ENCODE peak calls at places on chromosomes 4 and X, in ten cellular contexts. One of them, this sample, is unnamed.

GRCh38 chr4:46390353-46391058 is 578 bp upstream of the GABRA2 start:
- DNase-seq in Calu3: no peak
- DNase-seq in MV-4-11: no peak
- DNase-seq in upper lobe of right lung: no peak
- DNase-seq in activated gamma-delta T cell treated with Interleukin-2 at 50 U/mL for 16 hours: no peak
- DNase-seq in WERI-Rb-1: peak
- DNase-seq in brain microvascular endothelial cell: no peak
- DNase-seq in naive thymus-derived CD8-positive, alpha-beta T cell: no peak
- DNase-seq in stimulated activated CD4-positive, alpha-beta T cell treated with anti-CD3 and anti-CD28 coated beads, Interleukin-15, amount 100 ng/mL, for 1 hour: no peak
- DNase-seq in A549: no peak
- DNase-seq in this sample: no peak

GRCh38 chr4:123443401-123444297 is 47.1 kb downstream of the SPRY1 start:
- DNase-seq in Calu3: no peak
- DNase-seq in MV-4-11: peak
- DNase-seq in upper lobe of right lung: no peak
- DNase-seq in activated gamma-delta T cell treated with Interleukin-2 at 50 U/mL for 16 hours: no peak
- DNase-seq in WERI-Rb-1: no peak
- DNase-seq in brain microvascular endothelial cell: no peak
- DNase-seq in naive thymus-derived CD8-positive, alpha-beta T cell: no peak
- DNase-seq in stimulated activated CD4-positive, alpha-beta T cell treated with anti-CD3 and anti-CD28 coated beads, Interleukin-15, amount 100 ng/mL, for 1 hour: no peak
- DNase-seq in A549: no peak
- DNase-seq in this sample: peak

GRCh38 chr4:181822005-181822375 is 421.2 kb upstream of the TENM3 start:
- DNase-seq in Calu3: peak
- DNase-seq in MV-4-11: no peak
- DNase-seq in upper lobe of right lung: no peak
- DNase-seq in activated gamma-delta T cell treated with Interleukin-2 at 50 U/mL for 16 hours: no peak
- DNase-seq in WERI-Rb-1: no peak
- DNase-seq in brain microvascular endothelial cell: peak
- DNase-seq in naive thymus-derived CD8-positive, alpha-beta T cell: no peak
- DNase-seq in stimulated activated CD4-positive, alpha-beta T cell treated with anti-CD3 and anti-CD28 coated beads, Interleukin-15, amount 100 ng/mL, for 1 hour: no peak
- DNase-seq in A549: no peak
- DNase-seq in this sample: no peak

GRCh38 chr4:77697860-77698599 is 92.4 kb downstream of the CXCL13 start:
- DNase-seq in Calu3: peak
- DNase-seq in MV-4-11: peak
- DNase-seq in upper lobe of right lung: no peak
- DNase-seq in activated gamma-delta T cell treated with Interleukin-2 at 50 U/mL for 16 hours: no peak
- DNase-seq in WERI-Rb-1: peak
- DNase-seq in brain microvascular endothelial cell: peak
- DNase-seq in naive thymus-derived CD8-positive, alpha-beta T cell: no peak
- DNase-seq in stimulated activated CD4-positive, alpha-beta T cell treated with anti-CD3 and anti-CD28 coated beads, Interleukin-15, amount 100 ng/mL, for 1 hour: no peak
- DNase-seq in A549: peak
- DNase-seq in this sample: peak

GRCh38 chr4:98794565-98795205 is 134.2 kb downstream of the EIF4E start:
- DNase-seq in Calu3: no peak
- DNase-seq in MV-4-11: no peak
- DNase-seq in upper lobe of right lung: no peak
- DNase-seq in activated gamma-delta T cell treated with Interleukin-2 at 50 U/mL for 16 hours: no peak
- DNase-seq in WERI-Rb-1: no peak
- DNase-seq in brain microvascular endothelial cell: peak
- DNase-seq in naive thymus-derived CD8-positive, alpha-beta T cell: no peak
- DNase-seq in stimulated activated CD4-positive, alpha-beta T cell treated with anti-CD3 and anti-CD28 coated beads, Interleukin-15, amount 100 ng/mL, for 1 hour: peak
- DNase-seq in A549: no peak
- DNase-seq in this sample: no peak

GRCh38 chr4:129092636-129093172 is 635 bp downstream of the SCLT1 start:
- DNase-seq in Calu3: no peak
- DNase-seq in MV-4-11: no peak
- DNase-seq in upper lobe of right lung: no peak
- DNase-seq in activated gamma-delta T cell treated with Interleukin-2 at 50 U/mL for 16 hours: no peak
- DNase-seq in WERI-Rb-1: no peak
- DNase-seq in brain microvascular endothelial cell: peak
- DNase-seq in naive thymus-derived CD8-positive, alpha-beta T cell: no peak
- DNase-seq in stimulated activated CD4-positive, alpha-beta T cell treated with anti-CD3 and anti-CD28 coated beads, Interleukin-15, amount 100 ng/mL, for 1 hour: no peak
- DNase-seq in A549: no peak
- DNase-seq in this sample: peak

GRCh38 chr4:115234405-115235093 is 121.1 kb upstream of the NDST4 start:
- DNase-seq in Calu3: peak
- DNase-seq in MV-4-11: peak
- DNase-seq in upper lobe of right lung: no peak
- DNase-seq in activated gamma-delta T cell treated with Interleukin-2 at 50 U/mL for 16 hours: no peak
- DNase-seq in WERI-Rb-1: peak
- DNase-seq in brain microvascular endothelial cell: no peak
- DNase-seq in naive thymus-derived CD8-positive, alpha-beta T cell: no peak
- DNase-seq in stimulated activated CD4-positive, alpha-beta T cell treated with anti-CD3 and anti-CD28 coated beads, Interleukin-15, amount 100 ng/mL, for 1 hour: no peak
- DNase-seq in A549: peak
- DNase-seq in this sample: no peak

GRCh38 chr4:182881928-182882327 is 35.3 kb downstream of the DCTD start:
- DNase-seq in Calu3: no peak
- DNase-seq in MV-4-11: no peak
- DNase-seq in upper lobe of right lung: no peak
- DNase-seq in activated gamma-delta T cell treated with Interleukin-2 at 50 U/mL for 16 hours: no peak
- DNase-seq in WERI-Rb-1: no peak
- DNase-seq in brain microvascular endothelial cell: no peak
- DNase-seq in naive thymus-derived CD8-positive, alpha-beta T cell: no peak
- DNase-seq in stimulated activated CD4-positive, alpha-beta T cell treated with anti-CD3 and anti-CD28 coated beads, Interleukin-15, amount 100 ng/mL, for 1 hour: no peak
- DNase-seq in A549: no peak
- DNase-seq in this sample: no peak

GRCh38 chr4:140937866-140938265 is 181.7 kb upstream of the TBC1D9 start:
- DNase-seq in Calu3: no peak
- DNase-seq in MV-4-11: no peak
- DNase-seq in upper lobe of right lung: no peak
- DNase-seq in activated gamma-delta T cell treated with Interleukin-2 at 50 U/mL for 16 hours: no peak
- DNase-seq in WERI-Rb-1: no peak
- DNase-seq in brain microvascular endothelial cell: peak
- DNase-seq in naive thymus-derived CD8-positive, alpha-beta T cell: no peak
- DNase-seq in stimulated activated CD4-positive, alpha-beta T cell treated with anti-CD3 and anti-CD28 coated beads, Interleukin-15, amount 100 ng/mL, for 1 hour: no peak
- DNase-seq in A549: peak
- DNase-seq in this sample: no peak

GRCh38 chr4:123418486-123418931 is 21.9 kb downstream of the SPRY1 start:
- DNase-seq in Calu3: peak
- DNase-seq in MV-4-11: peak
- DNase-seq in upper lobe of right lung: no peak
- DNase-seq in activated gamma-delta T cell treated with Interleukin-2 at 50 U/mL for 16 hours: no peak
- DNase-seq in WERI-Rb-1: no peak
- DNase-seq in brain microvascular endothelial cell: peak
- DNase-seq in naive thymus-derived CD8-positive, alpha-beta T cell: no peak
- DNase-seq in stimulated activated CD4-positive, alpha-beta T cell treated with anti-CD3 and anti-CD28 coated beads, Interleukin-15, amount 100 ng/mL, for 1 hour: no peak
- DNase-seq in A549: no peak
- DNase-seq in this sample: peak

GRCh38 chrX:116379854-116380253 is 56.6 kb upstream of the SLC6A14 start:
- DNase-seq in Calu3: peak
- DNase-seq in MV-4-11: no peak
- DNase-seq in upper lobe of right lung: no peak
- DNase-seq in activated gamma-delta T cell treated with Interleukin-2 at 50 U/mL for 16 hours: no peak
- DNase-seq in WERI-Rb-1: no peak
- DNase-seq in brain microvascular endothelial cell: peak
- DNase-seq in naive thymus-derived CD8-positive, alpha-beta T cell: no peak
- DNase-seq in stimulated activated CD4-positive, alpha-beta T cell treated with anti-CD3 and anti-CD28 coated beads, Interleukin-15, amount 100 ng/mL, for 1 hour: no peak
- DNase-seq in A549: no peak
- DNase-seq in this sample: no peak

GRCh38 chr4:40606239-40606767 is 23.4 kb downstream of the RBM47 start:
- DNase-seq in Calu3: no peak
- DNase-seq in MV-4-11: no peak
- DNase-seq in upper lobe of right lung: no peak
- DNase-seq in activated gamma-delta T cell treated with Interleukin-2 at 50 U/mL for 16 hours: no peak
- DNase-seq in WERI-Rb-1: peak
- DNase-seq in brain microvascular endothelial cell: no peak
- DNase-seq in naive thymus-derived CD8-positive, alpha-beta T cell: no peak
- DNase-seq in stimulated activated CD4-positive, alpha-beta T cell treated with anti-CD3 and anti-CD28 coated beads, Interleukin-15, amount 100 ng/mL, for 1 hour: no peak
- DNase-seq in A549: no peak
- DNase-seq in this sample: no peak

GRCh38 chr4:76212851-76213414 is 691 bp downstream of the SCARB2 start:
- DNase-seq in Calu3: no peak
- DNase-seq in MV-4-11: no peak
- DNase-seq in upper lobe of right lung: no peak
- DNase-seq in activated gamma-delta T cell treated with Interleukin-2 at 50 U/mL for 16 hours: peak
- DNase-seq in WERI-Rb-1: no peak
- DNase-seq in brain microvascular endothelial cell: peak
- DNase-seq in naive thymus-derived CD8-positive, alpha-beta T cell: peak
- DNase-seq in stimulated activated CD4-positive, alpha-beta T cell treated with anti-CD3 and anti-CD28 coated beads, Interleukin-15, amount 100 ng/mL, for 1 hour: no peak
- DNase-seq in A549: peak
- DNase-seq in this sample: peak

GRCh38 chr4:15005474-15006115 is 3.3 kb downstream of the CPEB2 start:
- DNase-seq in Calu3: no peak
- DNase-seq in MV-4-11: no peak
- DNase-seq in upper lobe of right lung: no peak
- DNase-seq in activated gamma-delta T cell treated with Interleukin-2 at 50 U/mL for 16 hours: no peak
- DNase-seq in WERI-Rb-1: no peak
- DNase-seq in brain microvascular endothelial cell: no peak
- DNase-seq in naive thymus-derived CD8-positive, alpha-beta T cell: no peak
- DNase-seq in stimulated activated CD4-positive, alpha-beta T cell treated with anti-CD3 and anti-CD28 coated beads, Interleukin-15, amount 100 ng/mL, for 1 hour: no peak
- DNase-seq in A549: no peak
- DNase-seq in this sample: no peak

GRCh38 chrX:7582191-7582590 is 260.8 kb upstream of the VCX start:
- DNase-seq in Calu3: no peak
- DNase-seq in MV-4-11: no peak
- DNase-seq in upper lobe of right lung: no peak
- DNase-seq in activated gamma-delta T cell treated with Interleukin-2 at 50 U/mL for 16 hours: no peak
- DNase-seq in WERI-Rb-1: no peak
- DNase-seq in brain microvascular endothelial cell: no peak
- DNase-seq in naive thymus-derived CD8-positive, alpha-beta T cell: no peak
- DNase-seq in stimulated activated CD4-positive, alpha-beta T cell treated with anti-CD3 and anti-CD28 coated beads, Interleukin-15, amount 100 ng/mL, for 1 hour: no peak
- DNase-seq in A549: no peak
- DNase-seq in this sample: no peak

GRCh38 chr4:59553739-59554126 is 1646.4 kb upstream of the ADGRL3 start:
- DNase-seq in Calu3: no peak
- DNase-seq in MV-4-11: no peak
- DNase-seq in upper lobe of right lung: no peak
- DNase-seq in activated gamma-delta T cell treated with Interleukin-2 at 50 U/mL for 16 hours: no peak
- DNase-seq in WERI-Rb-1: no peak
- DNase-seq in brain microvascular endothelial cell: peak
- DNase-seq in naive thymus-derived CD8-positive, alpha-beta T cell: no peak
- DNase-seq in stimulated activated CD4-positive, alpha-beta T cell treated with anti-CD3 and anti-CD28 coated beads, Interleukin-15, amount 100 ng/mL, for 1 hour: no peak
- DNase-seq in A549: peak
- DNase-seq in this sample: no peak

GRCh38 chr4:55498051-55498450 is 48.7 kb downstream of the CLOCK start:
- DNase-seq in Calu3: no peak
- DNase-seq in MV-4-11: no peak
- DNase-seq in upper lobe of right lung: no peak
- DNase-seq in activated gamma-delta T cell treated with Interleukin-2 at 50 U/mL for 16 hours: no peak
- DNase-seq in WERI-Rb-1: no peak
- DNase-seq in brain microvascular endothelial cell: no peak
- DNase-seq in naive thymus-derived CD8-positive, alpha-beta T cell: no peak
- DNase-seq in stimulated activated CD4-positive, alpha-beta T cell treated with anti-CD3 and anti-CD28 coated beads, Interleukin-15, amount 100 ng/mL, for 1 hour: no peak
- DNase-seq in A549: no peak
- DNase-seq in this sample: no peak

GRCh38 chr4:113502476-113502875 is 259.1 kb downstream of the CAMK2D start:
- DNase-seq in Calu3: no peak
- DNase-seq in MV-4-11: no peak
- DNase-seq in upper lobe of right lung: no peak
- DNase-seq in activated gamma-delta T cell treated with Interleukin-2 at 50 U/mL for 16 hours: no peak
- DNase-seq in WERI-Rb-1: no peak
- DNase-seq in brain microvascular endothelial cell: no peak
- DNase-seq in naive thymus-derived CD8-positive, alpha-beta T cell: no peak
- DNase-seq in stimulated activated CD4-positive, alpha-beta T cell treated with anti-CD3 and anti-CD28 coated beads, Interleukin-15, amount 100 ng/mL, for 1 hour: no peak
- DNase-seq in A549: no peak
- DNase-seq in this sample: no peak

GRCh38 chrX:1212532-1212931 is at the start of gene CRLF2:
- DNase-seq in Calu3: peak
- DNase-seq in MV-4-11: peak
- DNase-seq in upper lobe of right lung: no peak
- DNase-seq in activated gamma-delta T cell treated with Interleukin-2 at 50 U/mL for 16 hours: no peak
- DNase-seq in WERI-Rb-1: no peak
- DNase-seq in brain microvascular endothelial cell: no peak
- DNase-seq in naive thymus-derived CD8-positive, alpha-beta T cell: no peak
- DNase-seq in stimulated activated CD4-positive, alpha-beta T cell treated with anti-CD3 and anti-CD28 coated beads, Interleukin-15, amount 100 ng/mL, for 1 hour: no peak
- DNase-seq in A549: peak
- DNase-seq in this sample: peak

GRCh38 chr4:78661923-78662521 is 110.5 kb downstream of the ANXA3 start:
- DNase-seq in Calu3: no peak
- DNase-seq in MV-4-11: peak
- DNase-seq in upper lobe of right lung: no peak
- DNase-seq in activated gamma-delta T cell treated with Interleukin-2 at 50 U/mL for 16 hours: no peak
- DNase-seq in WERI-Rb-1: no peak
- DNase-seq in brain microvascular endothelial cell: peak
- DNase-seq in naive thymus-derived CD8-positive, alpha-beta T cell: no peak
- DNase-seq in stimulated activated CD4-positive, alpha-beta T cell treated with anti-CD3 and anti-CD28 coated beads, Interleukin-15, amount 100 ng/mL, for 1 hour: no peak
- DNase-seq in A549: peak
- DNase-seq in this sample: peak

GRCh38 chr4:178339769-178340168 is 897.5 kb upstream of the AGA start:
- DNase-seq in Calu3: no peak
- DNase-seq in MV-4-11: no peak
- DNase-seq in upper lobe of right lung: no peak
- DNase-seq in activated gamma-delta T cell treated with Interleukin-2 at 50 U/mL for 16 hours: no peak
- DNase-seq in WERI-Rb-1: no peak
- DNase-seq in brain microvascular endothelial cell: no peak
- DNase-seq in naive thymus-derived CD8-positive, alpha-beta T cell: no peak
- DNase-seq in stimulated activated CD4-positive, alpha-beta T cell treated with anti-CD3 and anti-CD28 coated beads, Interleukin-15, amount 100 ng/mL, for 1 hour: no peak
- DNase-seq in A549: no peak
- DNase-seq in this sample: no peak

GRCh38 chr4:13706130-13706529 is 78.6 kb upstream of the BOD1L1 start:
- DNase-seq in Calu3: no peak
- DNase-seq in MV-4-11: no peak
- DNase-seq in upper lobe of right lung: no peak
- DNase-seq in activated gamma-delta T cell treated with Interleukin-2 at 50 U/mL for 16 hours: no peak
- DNase-seq in WERI-Rb-1: no peak
- DNase-seq in brain microvascular endothelial cell: no peak
- DNase-seq in naive thymus-derived CD8-positive, alpha-beta T cell: no peak
- DNase-seq in stimulated activated CD4-positive, alpha-beta T cell treated with anti-CD3 and anti-CD28 coated beads, Interleukin-15, amount 100 ng/mL, for 1 hour: no peak
- DNase-seq in A549: no peak
- DNase-seq in this sample: no peak

GRCh38 chrX:48531359-48531954 is 8.1 kb upstream of the TBC1D25 start:
- DNase-seq in Calu3: peak
- DNase-seq in MV-4-11: peak
- DNase-seq in upper lobe of right lung: no peak
- DNase-seq in activated gamma-delta T cell treated with Interleukin-2 at 50 U/mL for 16 hours: no peak
- DNase-seq in WERI-Rb-1: no peak
- DNase-seq in brain microvascular endothelial cell: peak
- DNase-seq in naive thymus-derived CD8-positive, alpha-beta T cell: no peak
- DNase-seq in stimulated activated CD4-positive, alpha-beta T cell treated with anti-CD3 and anti-CD28 coated beads, Interleukin-15, amount 100 ng/mL, for 1 hour: no peak
- DNase-seq in A549: peak
- DNase-seq in this sample: no peak

GRCh38 chr4:3765271-3766206 is 646 bp upstream of the ADRA2C start:
- DNase-seq in Calu3: peak
- DNase-seq in MV-4-11: peak
- DNase-seq in upper lobe of right lung: no peak
- DNase-seq in activated gamma-delta T cell treated with Interleukin-2 at 50 U/mL for 16 hours: no peak
- DNase-seq in WERI-Rb-1: peak
- DNase-seq in brain microvascular endothelial cell: peak
- DNase-seq in naive thymus-derived CD8-positive, alpha-beta T cell: no peak
- DNase-seq in stimulated activated CD4-positive, alpha-beta T cell treated with anti-CD3 and anti-CD28 coated beads, Interleukin-15, amount 100 ng/mL, for 1 hour: no peak
- DNase-seq in A549: peak
- DNase-seq in this sample: peak

GRCh38 chr4:163404080-163404479 is 60.4 kb downstream of the NPY5R start:
- DNase-seq in Calu3: no peak
- DNase-seq in MV-4-11: no peak
- DNase-seq in upper lobe of right lung: no peak
- DNase-seq in activated gamma-delta T cell treated with Interleukin-2 at 50 U/mL for 16 hours: no peak
- DNase-seq in WERI-Rb-1: no peak
- DNase-seq in brain microvascular endothelial cell: no peak
- DNase-seq in naive thymus-derived CD8-positive, alpha-beta T cell: no peak
- DNase-seq in stimulated activated CD4-positive, alpha-beta T cell treated with anti-CD3 and anti-CD28 coated beads, Interleukin-15, amount 100 ng/mL, for 1 hour: no peak
- DNase-seq in A549: no peak
- DNase-seq in this sample: no peak

GRCh38 chr4:24394041-24394440 is 190.3 kb downstream of the DHX15 start:
- DNase-seq in Calu3: no peak
- DNase-seq in MV-4-11: no peak
- DNase-seq in upper lobe of right lung: no peak
- DNase-seq in activated gamma-delta T cell treated with Interleukin-2 at 50 U/mL for 16 hours: no peak
- DNase-seq in WERI-Rb-1: no peak
- DNase-seq in brain microvascular endothelial cell: no peak
- DNase-seq in naive thymus-derived CD8-positive, alpha-beta T cell: no peak
- DNase-seq in stimulated activated CD4-positive, alpha-beta T cell treated with anti-CD3 and anti-CD28 coated beads, Interleukin-15, amount 100 ng/mL, for 1 hour: no peak
- DNase-seq in A549: no peak
- DNase-seq in this sample: no peak

GRCh38 chrX:47497274-47497673 is 14.3 kb upstream of the ZNF41 start:
- DNase-seq in Calu3: no peak
- DNase-seq in MV-4-11: no peak
- DNase-seq in upper lobe of right lung: no peak
- DNase-seq in activated gamma-delta T cell treated with Interleukin-2 at 50 U/mL for 16 hours: no peak
- DNase-seq in WERI-Rb-1: no peak
- DNase-seq in brain microvascular endothelial cell: no peak
- DNase-seq in naive thymus-derived CD8-positive, alpha-beta T cell: no peak
- DNase-seq in stimulated activated CD4-positive, alpha-beta T cell treated with anti-CD3 and anti-CD28 coated beads, Interleukin-15, amount 100 ng/mL, for 1 hour: no peak
- DNase-seq in A549: peak
- DNase-seq in this sample: peak

GRCh38 chrX:138745215-138745614 is 33.7 kb upstream of the FGF13 start:
- DNase-seq in Calu3: peak
- DNase-seq in MV-4-11: peak
- DNase-seq in upper lobe of right lung: no peak
- DNase-seq in activated gamma-delta T cell treated with Interleukin-2 at 50 U/mL for 16 hours: no peak
- DNase-seq in WERI-Rb-1: peak
- DNase-seq in brain microvascular endothelial cell: peak
- DNase-seq in naive thymus-derived CD8-positive, alpha-beta T cell: peak
- DNase-seq in stimulated activated CD4-positive, alpha-beta T cell treated with anti-CD3 and anti-CD28 coated beads, Interleukin-15, amount 100 ng/mL, for 1 hour: no peak
- DNase-seq in A549: peak
- DNase-seq in this sample: peak

This sample was measured in dermis microvascular lymphatic vessel endothelial cell.